ENCODE peak calls at places on chromosome 11, in four cellular contexts. One of them, this sample, is unnamed.
A peak's percentile ranks its signal among the peaks of the same experiment; 100 is the strongest.

GRCh38 chr11:85643255-85643654 is 4.5 kb upstream of the TMEM126A start:
- DNase-seq in WERI-Rb-1: no peak
- DNase-seq in HepG2: no peak
- DNase-seq in naive thymus-derived CD4-positive, alpha-beta T cell: no peak
- DNase-seq in this sample: peak; percentile 59

GRCh38 chr11:45400594-45400993 is 114.5 kb upstream of the SYT13 start:
- DNase-seq in WERI-Rb-1: no peak
- DNase-seq in naive thymus-derived CD4-positive, alpha-beta T cell: no peak
- DNase-seq in HepG2: no peak
- DNase-seq in this sample: no peak

GRCh38 chr11:77115181-77115611 is 12.6 kb downstream of the OMP start:
- DNase-seq in naive thymus-derived CD4-positive, alpha-beta T cell: no peak
- DNase-seq in WERI-Rb-1: no peak
- DNase-seq in HepG2: no peak
- DNase-seq in this sample: no peak

GRCh38 chr11:68798221-68798813 is 43.4 kb downstream of the CPT1A start:
- DNase-seq in HepG2: peak; percentile 12
- DNase-seq in naive thymus-derived CD4-positive, alpha-beta T cell: peak; percentile 21
- DNase-seq in WERI-Rb-1: peak; percentile 71
- DNase-seq in this sample: no peak

GRCh38 chr11:57213282-57214086 is 23.6 kb downstream of the APLNR start:
- DNase-seq in HepG2: no peak
- DNase-seq in WERI-Rb-1: peak; percentile 91
- DNase-seq in naive thymus-derived CD4-positive, alpha-beta T cell: no peak
- DNase-seq in this sample: no peak

GRCh38 chr11:75783416-75784084 is 15.0 kb downstream of the DGAT2 start:
- DNase-seq in HepG2: no peak
- DNase-seq in naive thymus-derived CD4-positive, alpha-beta T cell: no peak
- DNase-seq in WERI-Rb-1: no peak
- DNase-seq in this sample: no peak

GRCh38 chr11:86162257-86162656 is 82.3 kb upstream of the EED start:
- DNase-seq in naive thymus-derived CD4-positive, alpha-beta T cell: no peak
- DNase-seq in WERI-Rb-1: no peak
- DNase-seq in HepG2: no peak
- DNase-seq in this sample: no peak

GRCh38 chr11:115606223-115607220 is 102.3 kb upstream of the CADM1 start:
- DNase-seq in HepG2: no peak
- DNase-seq in WERI-Rb-1: peak; percentile 16
- DNase-seq in naive thymus-derived CD4-positive, alpha-beta T cell: no peak
- DNase-seq in this sample: no peak

GRCh38 chr11:9030601-9031000 is 26.8 kb upstream of the NRIP3 start:
- DNase-seq in naive thymus-derived CD4-positive, alpha-beta T cell: no peak
- DNase-seq in HepG2: no peak
- DNase-seq in WERI-Rb-1: no peak
- DNase-seq in this sample: no peak

GRCh38 chr11:79235696-79236095 is 205.1 kb downstream of the TENM4 start:
- DNase-seq in naive thymus-derived CD4-positive, alpha-beta T cell: no peak
- DNase-seq in HepG2: no peak
- DNase-seq in WERI-Rb-1: no peak
- DNase-seq in this sample: no peak

GRCh38 chr11:78798567-78799170 is 224.0 kb upstream of the NARS2 start:
- DNase-seq in naive thymus-derived CD4-positive, alpha-beta T cell: no peak
- DNase-seq in HepG2: peak; percentile 25
- DNase-seq in WERI-Rb-1: peak; percentile 73
- DNase-seq in this sample: peak; percentile 44

GRCh38 chr11:43983221-43983795 is 40.9 kb downstream of the C11orf96 start:
- DNase-seq in HepG2: no peak
- DNase-seq in naive thymus-derived CD4-positive, alpha-beta T cell: no peak
- DNase-seq in WERI-Rb-1: no peak
- DNase-seq in this sample: no peak

GRCh38 chr11:9688716-9689511 is 25.0 kb downstream of the SWAP70 start:
- DNase-seq in naive thymus-derived CD4-positive, alpha-beta T cell: no peak
- DNase-seq in HepG2: no peak
- DNase-seq in WERI-Rb-1: no peak
- DNase-seq in this sample: no peak

GRCh38 chr11:47380078-47380477 is 1.7 kb upstream of the SPI1 start:
- DNase-seq in WERI-Rb-1: no peak
- DNase-seq in HepG2: no peak
- DNase-seq in naive thymus-derived CD4-positive, alpha-beta T cell: no peak
- DNase-seq in this sample: no peak
- H3K27ac ChIP-seq in WERI-Rb-1: no peak overlapping the region
- H3K27ac ChIP-seq in HepG2: no peak overlapping the region
- H3K27ac ChIP-seq in naive thymus-derived CD4-positive, alpha-beta T cell: no peak overlapping the region
- H3K27ac ChIP-seq in this sample: no peak overlapping the region

DNA sequence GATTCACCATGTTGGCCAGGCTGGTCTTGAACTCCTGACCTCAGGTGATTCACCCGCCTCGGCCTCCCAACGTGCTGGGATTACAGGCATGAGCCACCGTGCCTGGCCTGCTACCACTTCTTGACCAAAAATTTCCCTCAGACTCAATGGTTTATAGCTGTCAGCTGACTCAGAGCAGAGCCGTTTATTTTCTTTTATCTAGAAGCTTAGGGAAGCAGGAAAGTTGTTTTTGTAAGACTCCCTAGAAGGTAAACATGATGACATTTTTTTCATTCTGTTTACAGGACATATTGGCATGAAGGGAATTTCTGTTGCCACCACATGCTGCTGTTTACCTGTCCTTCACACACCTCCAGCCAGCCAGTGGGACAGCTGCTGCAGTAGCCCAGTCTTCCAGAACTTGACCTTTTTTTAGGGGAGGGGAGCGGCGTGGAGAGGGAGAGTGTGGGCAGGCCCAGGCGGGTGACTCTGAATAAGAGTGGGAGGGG is 56.1 kb upstream of the PTPRJ start:
- DNase-seq in WERI-Rb-1: no peak
- DNase-seq in naive thymus-derived CD4-positive, alpha-beta T cell: no peak
- DNase-seq in HepG2: peak; percentile 45
- DNase-seq in this sample: no peak
- H3K27ac ChIP-seq in WERI-Rb-1: no peak overlapping the region
- H3K27ac ChIP-seq in naive thymus-derived CD4-positive, alpha-beta T cell: no peak overlapping the region
- H3K27ac ChIP-seq in HepG2: no peak overlapping the region
- H3K27ac ChIP-seq in this sample: no peak overlapping the region

GRCh38 chr11:19433367-19433766 is 192.6 kb upstream of the E2F8 start:
- DNase-seq in WERI-Rb-1: no peak
- DNase-seq in HepG2: no peak
- DNase-seq in naive thymus-derived CD4-positive, alpha-beta T cell: no peak
- DNase-seq in this sample: no peak
- H3K27ac ChIP-seq in WERI-Rb-1: no peak overlapping the region
- H3K27ac ChIP-seq in HepG2: no peak overlapping the region
- H3K27ac ChIP-seq in naive thymus-derived CD4-positive, alpha-beta T cell: no peak overlapping the region
- H3K27ac ChIP-seq in this sample: peak overlapping the region; percentile 17

GRCh38 chr11:12287374-12288211 is 89.8 kb upstream of the PARVA start:
- DNase-seq in naive thymus-derived CD4-positive, alpha-beta T cell: no peak
- DNase-seq in HepG2: peak; percentile 59
- DNase-seq in WERI-Rb-1: peak; percentile 61
- DNase-seq in this sample: peak; percentile 33

GRCh38 chr11:12289667-12290476 is 87.5 kb upstream of the PARVA start:
- DNase-seq in WERI-Rb-1: no peak
- DNase-seq in naive thymus-derived CD4-positive, alpha-beta T cell: no peak
- DNase-seq in HepG2: no peak
- DNase-seq in this sample: no peak

GRCh38 chr11:12290477-12290922 is 86.9 kb upstream of the PARVA start:
- DNase-seq in HepG2: no peak
- DNase-seq in naive thymus-derived CD4-positive, alpha-beta T cell: no peak
- DNase-seq in WERI-Rb-1: no peak
- DNase-seq in this sample: no peak

GRCh38 chr11:12288212-12288933 is 89.0 kb upstream of the PARVA start:
- DNase-seq in naive thymus-derived CD4-positive, alpha-beta T cell: peak; percentile 31
- DNase-seq in WERI-Rb-1: peak; percentile 85
- DNase-seq in HepG2: peak; percentile 58
- DNase-seq in this sample: peak; percentile 71

DNA sequence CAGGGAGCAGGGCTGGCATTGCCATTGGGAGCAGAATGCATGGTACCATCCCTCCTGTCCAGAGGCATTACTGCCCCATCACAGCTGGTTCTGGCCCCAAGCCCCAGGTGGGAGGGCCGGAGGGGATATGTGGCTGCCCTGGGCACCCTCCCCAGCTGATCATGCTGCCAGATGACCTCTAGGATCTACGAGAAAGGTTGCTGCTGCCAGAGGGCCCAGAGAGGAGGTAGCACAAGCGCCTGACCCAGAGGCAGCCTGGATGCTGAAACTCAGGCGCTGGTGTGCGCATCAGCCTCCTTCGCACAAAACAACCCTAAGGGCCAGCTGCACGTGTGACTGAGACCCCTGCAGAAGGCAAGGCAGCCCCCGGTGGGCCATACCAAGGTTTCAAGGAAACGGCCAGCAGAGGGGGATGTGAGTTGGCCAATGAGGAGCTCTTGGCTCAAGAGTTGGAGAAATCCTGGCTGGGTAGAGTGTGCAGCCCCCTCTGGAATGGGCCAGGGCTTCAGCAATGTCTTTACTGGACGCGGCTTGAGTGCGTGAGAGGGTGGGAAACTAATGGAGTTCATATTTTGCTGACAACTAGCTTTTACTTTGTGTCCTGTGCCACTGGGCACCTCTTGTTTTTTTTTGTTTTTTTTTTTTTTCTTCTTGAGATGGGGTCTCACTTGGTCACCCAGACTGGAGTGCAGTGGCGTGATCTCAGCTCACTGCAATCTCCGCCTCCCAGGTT is 88.3 kb upstream of the PARVA start:
- DNase-seq in WERI-Rb-1: no peak
- DNase-seq in HepG2: no peak
- DNase-seq in naive thymus-derived CD4-positive, alpha-beta T cell: no peak
- DNase-seq in this sample: no peak
- H3K27ac ChIP-seq in WERI-Rb-1: no peak overlapping the region
- H3K27ac ChIP-seq in HepG2: no peak overlapping the region
- H3K27ac ChIP-seq in naive thymus-derived CD4-positive, alpha-beta T cell: no peak overlapping the region
- H3K27ac ChIP-seq in this sample: no peak overlapping the region

GRCh38 chr11:96303067-96303466 is 39.9 kb downstream of the MAML2 start:
- DNase-seq in HepG2: no peak
- DNase-seq in naive thymus-derived CD4-positive, alpha-beta T cell: no peak
- DNase-seq in WERI-Rb-1: no peak
- DNase-seq in this sample: peak; percentile 71
- H3K27ac ChIP-seq in HepG2: no peak overlapping the region
- H3K27ac ChIP-seq in naive thymus-derived CD4-positive, alpha-beta T cell: no peak overlapping the region
- H3K27ac ChIP-seq in WERI-Rb-1: no peak overlapping the region
- H3K27ac ChIP-seq in this sample: no peak overlapping the region

GRCh38 chr11:102177974-102178631 is 67.9 kb downstream of the YAP1 start:
- DNase-seq in HepG2: peak; percentile 85
- DNase-seq in WERI-Rb-1: no peak
- DNase-seq in naive thymus-derived CD4-positive, alpha-beta T cell: no peak
- DNase-seq in this sample: peak; percentile 70
- H3K27ac ChIP-seq in HepG2: peak overlapping the region; percentile 73
- H3K27ac ChIP-seq in WERI-Rb-1: no peak overlapping the region
- H3K27ac ChIP-seq in naive thymus-derived CD4-positive, alpha-beta T cell: no peak overlapping the region
- H3K27ac ChIP-seq in this sample: peak overlapping the region; percentile 83

This sample was measured in small intestine.